ENCODE peak calls at places on chromosomes 4 and X, in eight cellular contexts. S is colonic mucosa; I is GM10248; F is GM13976; X is cardiac fibroblast; N is endothelial cell; B is foreskin fibroblast; Y is CD8-positive, alpha-beta T cell. U is an unnamed sample.

GRCh38 chr4:169724251-169724650 is 33.5 kb downstream of the HPF1 start:
- DNase-seq in S (no peak), I (no peak), F (no peak), X (peak), N (no peak), B (peak), Y (no peak), U (no peak)

GRCh38 chrX:87890437-87890836 is 372.8 kb downstream of the KLHL4 start:
- DNase-seq in S (no peak), I (no peak), F (no peak), X (no peak), N (no peak), B (no peak), Y (no peak), U (no peak)

GRCh38 chr4:167775374-167775773 is 317.0 kb upstream of the ANXA10 start:
- DNase-seq in S (no peak), I (no peak), F (no peak), X (no peak), N (no peak), B (peak), Y (no peak), U (no peak)

GRCh38 chr4:73573794-73574528 is 46.3 kb downstream of the RASSF6 start:
- DNase-seq in S (peak), I (peak), F (peak), X (peak), N (peak), B (peak), Y (peak), U (no peak)

GRCh38 chr4:39085891-39086290 is 23.9 kb downstream of the KLHL5 start:
- DNase-seq in S (no peak), I (no peak), F (no peak), X (peak), N (no peak), B (no peak), Y (no peak), U (no peak)

GRCh38 chrX:45435481-45435880 is 234.8 kb upstream of the DIPK2B start:
- DNase-seq in S (no peak), I (no peak), F (no peak), X (no peak), N (no peak), B (no peak), Y (no peak), U (no peak)

GRCh38 chr4:119735136-119735770 is 106.6 kb upstream of the PDE5A start:
- DNase-seq in S (no peak), I (no peak), F (no peak), X (peak), N (no peak), B (peak), Y (no peak), U (no peak)

GRCh38 chrX:39721570-39722279 is 376.0 kb downstream of the BCOR start:
- DNase-seq in S (no peak), I (no peak), F (no peak), X (peak), N (no peak), B (no peak), Y (no peak), U (no peak)

GRCh38 chr4:152460488-152460887 is 75.4 kb downstream of the FBXW7 start:
- DNase-seq in S (no peak), I (peak), F (no peak), X (peak), N (no peak), B (peak), Y (no peak), U (no peak)

GRCh38 chr4:68342139-68342538 is 7.8 kb downstream of the YTHDC1 start:
- DNase-seq in S (no peak), I (no peak), F (no peak), X (peak), N (no peak), B (peak), Y (no peak), U (no peak)

GRCh38 chr4:83180469-83180968 is 66.0 kb upstream of the PLAC8 start:
- DNase-seq in S (no peak), I (peak), F (peak), X (no peak), N (no peak), B (no peak), Y (no peak), U (no peak)

GRCh38 chr4:48138936-48139335 is 4.9 kb upstream of the TXK start:
- DNase-seq in S (no peak), I (peak), F (peak), X (no peak), N (no peak), B (no peak), Y (peak), U (no peak)

GRCh38 chr4:186885289-186885688 is 161.6 kb upstream of the FAT1 start:
- DNase-seq in S (no peak), I (no peak), F (no peak), X (no peak), N (no peak), B (no peak), Y (no peak), U (no peak)

GRCh38 chr4:107034982-107035710 is 967 bp downstream of the DKK2 start:
- DNase-seq in S (no peak), I (peak), F (peak), X (peak), N (peak), B (no peak), Y (no peak), U (no peak)

GRCh38 chrX:65596270-65596669 is 61.7 kb upstream of the LAS1L start:
- DNase-seq in S (no peak), I (peak), F (peak), X (peak), N (no peak), B (peak), Y (peak), U (peak)

GRCh38 chrX:1486749-1487361 is 34.1 kb upstream of the ASMTL start:
- DNase-seq in S (no peak), I (no peak), F (no peak), X (peak), N (no peak), B (no peak), Y (no peak), U (no peak)

GRCh38 chr4:26217961-26218676 is 102.7 kb upstream of the RBPJ start:
- DNase-seq in S (no peak), I (peak), F (peak), X (no peak), N (no peak), B (no peak), Y (no peak), U (no peak)

GRCh38 chrX:10415704-10416001 is 204.7 kb downstream of the MID1 start:
- DNase-seq in S (no peak), I (no peak), F (no peak), X (no peak), N (no peak), B (peak), Y (no peak), U (no peak)

GRCh38 chr4:81913427-81913878 is 441.7 kb upstream of the RASGEF1B start:
- DNase-seq in S (peak), I (peak), F (peak), X (peak), N (peak), B (no peak), Y (peak), U (peak)

GRCh38 chr4:85246055-85246454 is 228.9 kb upstream of the ARHGAP24 start:
- DNase-seq in S (no peak), I (no peak), F (no peak), X (no peak), N (no peak), B (no peak), Y (no peak), U (no peak)
- TF ChIP-seq CTCF in S (no peak), I (no peak), F (no peak), X (no peak), N (no peak), B (no peak), Y (no peak), U (no peak)

DNA sequence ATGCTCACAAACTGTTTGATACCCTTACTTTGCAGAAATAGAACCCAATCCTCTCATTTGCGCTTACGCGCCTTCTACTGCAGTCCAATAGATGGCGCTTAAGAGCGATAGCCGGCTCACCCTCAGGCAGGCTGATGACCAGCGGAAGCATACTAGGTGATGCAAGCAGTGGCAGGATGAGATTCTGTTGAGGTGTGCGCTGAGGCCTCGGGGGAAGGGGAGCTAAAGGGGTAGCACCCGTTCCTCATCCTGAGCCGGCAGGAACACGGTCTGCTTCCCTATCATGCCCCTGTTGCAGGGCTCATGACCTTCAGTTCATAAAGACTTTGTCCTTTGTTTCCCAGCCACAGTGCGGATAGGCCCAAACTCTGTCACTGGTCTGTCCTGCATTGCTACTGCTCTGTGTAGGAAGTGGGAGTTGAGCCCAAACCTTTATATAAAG is 628.9 kb downstream of the TLL1 start:
- DNase-seq in S (no peak), I (peak), F (peak), X (peak), N (peak), B (no peak), Y (no peak), U (no peak)
- TF ChIP-seq CTCF in S (no peak), I (peak), F (peak), X (peak), N (no peak), B (no peak), Y (no peak), U (no peak)

GRCh38 chr4:150889306-150889705 is 125.8 kb downstream of the LRBA start:
- DNase-seq in S (no peak), I (no peak), F (no peak), X (no peak), N (no peak), B (no peak), Y (no peak), U (no peak)
- TF ChIP-seq CTCF in S (no peak), I (no peak), F (no peak), X (no peak), N (no peak), B (no peak), Y (no peak), U (no peak)

DNA sequence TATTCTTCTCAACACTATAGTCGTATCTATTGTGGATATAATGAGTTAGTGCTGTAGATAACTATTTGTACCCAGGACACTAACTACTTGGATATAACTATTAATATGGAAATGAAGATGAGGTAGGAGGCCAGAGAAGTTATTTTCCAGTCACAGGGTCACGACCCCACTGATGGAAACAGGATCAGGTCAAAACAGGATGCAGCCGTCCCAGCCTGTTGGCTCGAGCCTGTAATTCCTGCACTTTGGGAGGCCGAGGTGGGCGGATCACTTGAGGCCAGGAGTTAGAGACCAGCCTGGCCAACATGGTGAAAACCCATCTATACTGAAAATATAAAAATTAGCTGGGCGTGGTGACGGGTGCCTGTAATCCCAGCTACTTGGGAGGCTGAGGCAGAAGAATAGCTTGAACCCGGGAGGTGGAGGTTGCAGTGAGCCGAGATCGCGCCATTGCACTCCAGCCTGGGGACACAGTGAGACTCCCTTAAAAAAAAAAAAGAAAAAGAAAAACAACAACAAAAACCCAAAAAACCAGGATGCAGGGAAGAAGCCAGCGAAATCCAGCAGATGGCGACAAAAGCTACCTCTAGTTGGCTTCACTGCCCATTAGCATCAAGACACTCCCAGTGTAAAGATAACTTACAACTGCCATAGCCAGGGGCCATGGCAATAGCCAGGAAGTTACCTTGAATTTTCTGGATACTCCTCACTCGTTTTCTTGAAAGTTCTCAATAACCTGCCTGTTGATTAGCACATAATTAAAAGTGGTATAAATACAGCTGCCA is 37.9 kb upstream of the NKAP start:
- DNase-seq in S (peak), I (peak), F (peak), X (peak), N (no peak), B (no peak), Y (no peak), U (no peak)
- TF ChIP-seq CTCF in S (no peak), I (peak), F (peak), X (peak), N (peak), B (peak), Y (no peak), U (no peak)

GRCh38 chrX:47360423-47361179 is 9.8 kb upstream of the ZNF157 start:
- DNase-seq in S (no peak), I (no peak), F (no peak), X (no peak), N (no peak), B (no peak), Y (no peak), U (no peak)

GRCh38 chrX:47370278-47370677 is at the start of gene ZNF157:
- DNase-seq in S (no peak), I (no peak), F (no peak), X (no peak), N (no peak), B (no peak), Y (no peak), U (no peak)

GRCh38 chrX:47361538-47362511 is 8.6 kb upstream of the ZNF157 start:
- DNase-seq in S (peak), I (peak), F (peak), X (peak), N (peak), B (peak), Y (peak), U (peak)

GRCh38 chrX:47366051-47366722 is 4.2 kb upstream of the ZNF157 start:
- DNase-seq in S (peak), I (peak), F (peak), X (peak), N (peak), B (peak), Y (peak), U (peak)
- TF ChIP-seq CTCF in S (no peak), I (no peak), F (no peak), X (no peak), N (no peak), B (no peak), Y (no peak), U (no peak)

GRCh38 chrX:11672213-11672612 is 6.5 kb upstream of the ARHGAP6 start:
- DNase-seq in S (no peak), I (no peak), F (no peak), X (no peak), N (no peak), B (no peak), Y (no peak), U (no peak)

GRCh38 chrX:11683057-11683456 is 17.3 kb upstream of the ARHGAP6 start:
- DNase-seq in S (no peak), I (no peak), F (no peak), X (no peak), N (no peak), B (no peak), Y (no peak), U (no peak)

GRCh38 chrX:11678174-11678573 is 12.5 kb upstream of the ARHGAP6 start:
- DNase-seq in S (no peak), I (no peak), F (no peak), X (no peak), N (peak), B (no peak), Y (no peak), U (no peak)
- TF ChIP-seq CTCF in S (no peak), I (no peak), F (peak), X (peak), N (no peak), B (peak), Y (no peak), U (no peak)